ENCODE peak calls at places on chromosome 7, in seven cellular contexts. K is activated CD8-positive, alpha-beta T cell treated with anti-CD3 and anti-CD28 coated beads for 36 hours; G is EL; F is T-helper 2 cell; T is stimulated activated naive B cell treated with anti-CD40 and anti-IgM and Interleukin-4, amounts not matched to agents 10 μg/mL and 1 μg/mL and 100 μg/mL, for 72 hours; O is astrocyte; E is activated CD4-positive, alpha-beta T cell treated with anti-CD3 and anti-CD28 coated beads, Interleukin-2, amount 50 U/mL, for 1 hour. Q is an unnamed sample.

GRCh38 chr7:22270371-22270770 is 86.6 kb downstream of the RAPGEF5 start:
- DNase-seq in K (no peak), G (no peak), F (no peak), T (no peak), O (no peak), E (no peak), Q (no peak)

GRCh38 chr7:17159500-17160037 is 138.9 kb upstream of the AHR start:
- DNase-seq in K (peak), G (no peak), F (peak), T (peak), O (no peak), E (no peak), Q (no peak)

GRCh38 chr7:140517546-140518369 is 38.5 kb upstream of the MKRN1 start:
- DNase-seq in K (peak), G (peak), F (peak), T (peak), O (peak), E (peak), Q (peak)

GRCh38 chr7:130387628-130388403 is 7.5 kb downstream of the CPA1 start:
- DNase-seq in K (no peak), G (peak), F (no peak), T (no peak), O (peak), E (no peak), Q (peak)

GRCh38 chr7:38820571-38820970 is 88.4 kb downstream of the VPS41 start:
- DNase-seq in K (no peak), G (no peak), F (no peak), T (no peak), O (no peak), E (no peak), Q (no peak)

GRCh38 chr7:2637505-2638223 is 5.9 kb downstream of the TTYH3 start:
- DNase-seq in K (no peak), G (no peak), F (no peak), T (peak), O (no peak), E (no peak), Q (no peak)

GRCh38 chr7:106775552-106775936 is 89.5 kb upstream of the PIK3CG start:
- DNase-seq in K (no peak), G (peak), F (no peak), T (no peak), O (peak), E (no peak), Q (peak)

GRCh38 chr7:4712371-4713182 is 30.5 kb downstream of the FOXK1 start:
- DNase-seq in K (peak), G (peak), F (no peak), T (peak), O (peak), E (no peak), Q (peak)

GRCh38 chr7:657565-658119 is 68.9 kb upstream of the DNAAF5 start:
- DNase-seq in K (no peak), G (no peak), F (no peak), T (no peak), O (no peak), E (no peak), Q (peak)

GRCh38 chr7:158449266-158449665 is 138.4 kb downstream of the PTPRN2 start:
- DNase-seq in K (no peak), G (no peak), F (no peak), T (no peak), O (no peak), E (no peak), Q (no peak)

GRCh38 chr7:87866089-87866488 is 10.1 kb downstream of the SLC25A40 start:
- DNase-seq in K (no peak), G (no peak), F (no peak), T (no peak), O (no peak), E (no peak), Q (no peak)